ENCODE peak calls at places on chromosomes 5 and 9, in six cellular contexts. One of them, this sample, is unnamed.

GRCh38 chr9:76873056-76873792 is 32.7 kb downstream of the PRUNE2 start:
- DNase-seq in HCT116: no peak
- DNase-seq in GM12878: no peak
- DNase-seq in HepG2: no peak
- DNase-seq in H1: no peak
- DNase-seq in K562: no peak
- DNase-seq in this sample: no peak

GRCh38 chr5:109692011-109692410 is 2.3 kb downstream of the MAN2A1 start:
- DNase-seq in HCT116: no peak
- DNase-seq in GM12878: no peak
- DNase-seq in HepG2: no peak
- DNase-seq in H1: no peak
- DNase-seq in K562: no peak
- DNase-seq in this sample: no peak

GRCh38 chr9:69147041-69147834 is 26.8 kb upstream of the TJP2 start:
- DNase-seq in HCT116: no peak
- DNase-seq in GM12878: no peak
- DNase-seq in HepG2: no peak
- DNase-seq in H1: peak; percentile 39
- DNase-seq in K562: no peak
- DNase-seq in this sample: no peak

GRCh38 chr5:53023969-53024368 is 34.8 kb downstream of the ITGA2 start:
- DNase-seq in HCT116: no peak
- DNase-seq in GM12878: no peak
- DNase-seq in HepG2: no peak
- DNase-seq in H1: no peak
- DNase-seq in K562: no peak
- DNase-seq in this sample: no peak

GRCh38 chr5:119055267-119055666 is 15.6 kb upstream of the DMXL1 start:
- DNase-seq in HCT116: no peak
- DNase-seq in GM12878: no peak
- DNase-seq in HepG2: no peak
- DNase-seq in H1: no peak
- DNase-seq in K562: no peak
- DNase-seq in this sample: no peak

GRCh38 chr9:69151506-69151905 is 22.6 kb upstream of the TJP2 start:
- DNase-seq in HCT116: no peak
- DNase-seq in GM12878: no peak
- DNase-seq in HepG2: no peak
- DNase-seq in H1: peak; percentile 20
- DNase-seq in K562: no peak
- DNase-seq in this sample: no peak

GRCh38 chr5:17218353-17219005 is 1.0 kb downstream of the BASP1 start:
- DNase-seq in HCT116: no peak
- DNase-seq in GM12878: no peak
- DNase-seq in HepG2: no peak
- DNase-seq in H1: peak; percentile 62
- DNase-seq in K562: no peak
- DNase-seq in this sample: no peak

GRCh38 chr9:85290019-85290418 is 451.7 kb downstream of the AGTPBP1 start:
- DNase-seq in HCT116: no peak
- DNase-seq in GM12878: no peak
- DNase-seq in HepG2: no peak
- DNase-seq in H1: no peak
- DNase-seq in K562: no peak
- DNase-seq in this sample: no peak

GRCh38 chr9:3468407-3469205 is 57.2 kb downstream of the RFX3 start:
- DNase-seq in HCT116: no peak
- DNase-seq in GM12878: no peak
- DNase-seq in HepG2: no peak
- DNase-seq in H1: no peak
- DNase-seq in K562: no peak
- DNase-seq in this sample: no peak

GRCh38 chr9:4604678-4605095 is 57.4 kb upstream of the PLPP6 start:
- DNase-seq in HCT116: peak; percentile 72
- DNase-seq in GM12878: peak; percentile 50
- DNase-seq in HepG2: peak; percentile 75
- DNase-seq in H1: peak; percentile 81
- DNase-seq in K562: peak; percentile 27
- DNase-seq in this sample: peak; percentile 65

GRCh38 chr9:21696411-21696865 is 106.0 kb upstream of the MTAP start:
- DNase-seq in HCT116: no peak
- DNase-seq in GM12878: no peak
- DNase-seq in HepG2: peak; percentile 5
- DNase-seq in H1: peak; percentile 85
- DNase-seq in K562: no peak
- DNase-seq in this sample: peak; percentile 8

GRCh38 chr5:11719888-11720481 is 184.3 kb downstream of the CTNND2 start:
- DNase-seq in HCT116: no peak
- DNase-seq in GM12878: no peak
- DNase-seq in HepG2: peak; percentile 48
- DNase-seq in H1: peak; percentile 73
- DNase-seq in K562: no peak
- DNase-seq in this sample: peak; percentile 70

GRCh38 chr5:54362992-54363630 is 52.7 kb upstream of the ARL15 start:
- DNase-seq in HCT116: no peak
- DNase-seq in GM12878: no peak
- DNase-seq in HepG2: no peak
- DNase-seq in H1: no peak
- DNase-seq in K562: no peak
- DNase-seq in this sample: no peak

GRCh38 chr9:13555989-13556500 is 276.6 kb upstream of the MPDZ start:
- DNase-seq in HCT116: no peak
- DNase-seq in GM12878: no peak
- DNase-seq in HepG2: no peak
- DNase-seq in H1: no peak
- DNase-seq in K562: no peak
- DNase-seq in this sample: no peak

GRCh38 chr9:31119882-31120481 is 1264.5 kb upstream of the ACO1 start:
- DNase-seq in HCT116: peak; percentile 6
- DNase-seq in GM12878: no peak
- DNase-seq in HepG2: peak; percentile 19
- DNase-seq in H1: no peak
- DNase-seq in K562: no peak
- DNase-seq in this sample: no peak

GRCh38 chr5:126098330-126099017 is 324.7 kb upstream of the GRAMD2B start:
- DNase-seq in HCT116: no peak
- DNase-seq in GM12878: no peak
- DNase-seq in HepG2: no peak
- DNase-seq in H1: no peak
- DNase-seq in K562: no peak
- DNase-seq in this sample: no peak

GRCh38 chr5:135219868-135220267 is 179.2 kb downstream of the MACROH2A1 start:
- DNase-seq in HCT116: no peak
- DNase-seq in GM12878: no peak
- DNase-seq in HepG2: no peak
- DNase-seq in H1: peak; percentile 33
- DNase-seq in K562: no peak
- DNase-seq in this sample: no peak

GRCh38 chr9:69919461-69920061 is 98.9 kb downstream of the CFAP95 start:
- DNase-seq in HCT116: peak; percentile 29
- DNase-seq in GM12878: no peak
- DNase-seq in HepG2: peak; percentile 50
- DNase-seq in H1: no peak
- DNase-seq in K562: peak; percentile 30
- DNase-seq in this sample: peak; percentile 40

GRCh38 chr5:176614805-176615478 is 5.0 kb upstream of the GPRIN1 start:
- DNase-seq in HCT116: no peak
- DNase-seq in GM12878: no peak
- DNase-seq in HepG2: no peak
- DNase-seq in H1: no peak
- DNase-seq in K562: no peak
- DNase-seq in this sample: no peak

GRCh38 chr5:177458912-177459350 is 12.3 kb downstream of the PRR7 start:
- DNase-seq in HCT116: no peak
- DNase-seq in GM12878: no peak
- DNase-seq in HepG2: no peak
- DNase-seq in H1: peak; percentile 54
- DNase-seq in K562: peak; percentile 38
- DNase-seq in this sample: no peak

GRCh38 chr9:79215819-79216218 is 355.9 kb upstream of the TLE4 start:
- DNase-seq in HCT116: no peak
- DNase-seq in GM12878: no peak
- DNase-seq in HepG2: no peak
- DNase-seq in H1: no peak
- DNase-seq in K562: no peak
- DNase-seq in this sample: no peak

GRCh38 chr5:71528206-71528605 is 58.9 kb upstream of the MCCC2 start:
- DNase-seq in HCT116: no peak
- DNase-seq in GM12878: no peak
- DNase-seq in HepG2: no peak
- DNase-seq in H1: no peak
- DNase-seq in K562: no peak
- DNase-seq in this sample: no peak

GRCh38 chr9:31582561-31582960 is 801.9 kb upstream of the ACO1 start:
- DNase-seq in HCT116: no peak
- DNase-seq in GM12878: no peak
- DNase-seq in HepG2: no peak
- DNase-seq in H1: no peak
- DNase-seq in K562: no peak
- DNase-seq in this sample: no peak

GRCh38 chr5:61777292-61777691 is 445.2 kb downstream of the ZSWIM6 start:
- DNase-seq in HCT116: no peak
- DNase-seq in GM12878: no peak
- DNase-seq in HepG2: no peak
- DNase-seq in H1: no peak
- DNase-seq in K562: no peak
- DNase-seq in this sample: no peak

GRCh38 chr5:9212605-9213004 is 333.3 kb downstream of the SEMA5A start:
- DNase-seq in HCT116: no peak
- DNase-seq in GM12878: no peak
- DNase-seq in HepG2: no peak
- DNase-seq in H1: no peak
- DNase-seq in K562: no peak
- DNase-seq in this sample: no peak

GRCh38 chr9:114655689-114656088 is 1.9 kb downstream of the TEX53 start:
- DNase-seq in HCT116: no peak
- DNase-seq in GM12878: no peak
- DNase-seq in HepG2: no peak
- DNase-seq in H1: no peak
- DNase-seq in K562: no peak
- DNase-seq in this sample: no peak

GRCh38 chr9:71121275-71122168 is at the start of gene TRPM3:
- DNase-seq in HCT116: no peak
- DNase-seq in GM12878: no peak
- DNase-seq in HepG2: no peak
- DNase-seq in H1: peak; percentile 67
- DNase-seq in K562: no peak
- DNase-seq in this sample: peak; percentile 36

DNA sequence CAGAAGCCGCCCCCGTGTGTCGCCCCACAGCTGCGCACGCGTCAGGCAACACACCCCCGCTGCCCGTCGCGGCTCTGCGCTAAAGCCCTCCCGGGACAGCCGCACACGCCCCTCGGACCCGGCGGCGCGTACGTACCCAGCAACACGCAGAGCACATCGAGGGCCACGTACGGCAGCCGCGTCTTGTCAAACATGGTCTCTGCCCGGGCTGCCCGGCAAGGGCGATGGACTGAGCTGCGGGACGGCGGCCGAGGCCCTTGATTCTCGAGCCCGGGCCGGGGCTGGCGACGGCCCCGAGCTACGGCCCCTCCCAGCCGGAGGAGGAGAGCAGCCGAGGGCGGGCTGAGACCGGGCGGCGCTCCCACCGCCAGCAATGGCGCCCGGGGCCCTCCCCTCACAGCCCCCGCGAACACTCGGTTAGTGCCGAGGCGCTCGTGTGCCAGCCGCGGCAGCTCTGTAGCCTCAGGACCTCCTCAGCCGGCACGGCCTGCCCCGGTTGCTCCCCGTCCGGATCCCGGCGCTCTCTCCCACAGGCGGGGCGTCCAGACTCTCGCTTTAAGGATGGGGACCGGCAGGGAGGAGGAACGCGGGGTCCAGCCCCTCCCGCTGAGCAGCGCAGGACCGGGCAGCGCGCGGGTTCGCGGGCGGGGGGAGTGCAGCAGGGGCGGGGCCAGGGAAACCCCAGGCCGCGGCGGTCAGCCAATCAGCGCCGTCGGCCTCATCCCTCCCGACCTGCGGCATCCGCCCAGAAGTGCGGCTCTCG is at the start of gene PLPP1:
- DNase-seq in HCT116: peak; percentile 56
- DNase-seq in GM12878: peak; percentile 38
- DNase-seq in HepG2: peak; percentile 65
- DNase-seq in H1: peak; percentile 95
- DNase-seq in K562: peak; percentile 96
- DNase-seq in this sample: peak; percentile 60
- H3K4me1 ChIP-seq in HCT116: peaks cover 10% of the 10 kb centered on the region
- H3K4me1 ChIP-seq in GM12878: peaks cover 12% of the 10 kb centered on the region
- H3K4me1 ChIP-seq in HepG2: peaks cover 24% of the 10 kb centered on the region
- H3K4me1 ChIP-seq in H1: peaks cover 1% of the 10 kb centered on the region
- H3K4me1 ChIP-seq in K562: no peaks in the 10 kb centered on the region
- H3K4me1 ChIP-seq in this sample: no peaks in the 10 kb centered on the region

GRCh38 chr9:17380126-17380861 is 198.6 kb upstream of the SH3GL2 start:
- DNase-seq in HCT116: no peak
- DNase-seq in GM12878: no peak
- DNase-seq in HepG2: no peak
- DNase-seq in H1: no peak
- DNase-seq in K562: no peak
- DNase-seq in this sample: no peak
- TF ChIP-seq YY1 in HCT116: no peak
- TF ChIP-seq YY1 in GM12878: no peak
- TF ChIP-seq YY1 in HepG2: no peak
- TF ChIP-seq YY1 in H1: no peak
- TF ChIP-seq YY1 in K562: no peak
- TF ChIP-seq YY1 in this sample: no peak

GRCh38 chr9:121362813-121363585 is 7.1 kb downstream of the STOM start:
- DNase-seq in HCT116: no peak
- DNase-seq in GM12878: no peak
- DNase-seq in HepG2: no peak
- DNase-seq in H1: no peak
- DNase-seq in K562: no peak
- DNase-seq in this sample: no peak
- H3K9ac ChIP-seq in HCT116: peak overlapping the region; percentile 13
- H3K9ac ChIP-seq in GM12878: no peak overlapping the region
- H3K9ac ChIP-seq in HepG2: no peak overlapping the region
- H3K9ac ChIP-seq in H1: no peak overlapping the region
- H3K9ac ChIP-seq in K562: no peak overlapping the region
- H3K9ac ChIP-seq in this sample: no peak overlapping the region

DNA sequence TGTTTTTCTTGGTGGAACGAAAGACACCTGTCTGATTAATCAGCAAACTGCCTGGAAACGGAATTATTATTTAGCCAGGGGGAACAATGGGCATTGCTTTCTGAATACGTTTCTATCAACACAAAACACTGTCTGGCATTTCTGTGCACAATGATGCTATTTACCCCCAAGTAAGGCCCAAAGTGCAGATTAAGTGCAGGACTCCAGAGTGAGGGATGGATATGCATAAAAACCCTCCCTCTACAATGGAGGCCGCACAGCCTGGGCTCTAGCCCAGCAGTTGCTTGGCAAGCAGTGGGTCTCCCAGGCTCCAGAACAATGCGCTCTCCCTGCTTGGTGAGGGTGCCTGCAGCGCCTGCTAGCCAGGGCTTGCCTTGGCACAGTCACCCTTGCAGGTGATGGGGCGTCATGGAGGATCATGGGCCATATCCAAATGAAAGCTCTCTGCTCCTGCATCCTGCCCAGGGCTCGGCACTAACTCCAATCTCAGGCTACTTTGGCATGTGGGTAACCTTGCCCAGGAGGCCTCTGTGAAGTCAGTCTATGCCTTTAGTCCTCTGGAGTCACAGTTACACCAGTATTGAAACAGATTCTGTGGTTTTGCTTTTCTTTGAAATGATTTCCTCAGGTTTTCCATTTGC is 11.5 kb upstream of the SPATA24 start:
- DNase-seq in HCT116: no peak
- DNase-seq in GM12878: no peak
- DNase-seq in HepG2: no peak
- DNase-seq in H1: no peak
- DNase-seq in K562: no peak
- DNase-seq in this sample: no peak
- H3K4me1 ChIP-seq in HCT116: peaks cover 3% of the 10 kb centered on the region
- H3K4me1 ChIP-seq in GM12878: peaks cover 21% of the 10 kb centered on the region
- H3K4me1 ChIP-seq in HepG2: peaks cover 39% of the 10 kb centered on the region
- H3K4me1 ChIP-seq in H1: peaks cover 4% of the 10 kb centered on the region
- H3K4me1 ChIP-seq in K562: peaks cover 13% of the 10 kb centered on the region
- H3K4me1 ChIP-seq in this sample: no peaks in the 10 kb centered on the region

This sample was measured in NT2/D1.